ENCODE peak calls at places on chromosomes 3 and 15, in eight cellular contexts. One of them, this sample, is unnamed.
A peak's percentile ranks its signal among the peaks of the same experiment; 100 is the strongest.

GRCh38 chr3:9111349-9112265 is 137.8 kb downstream of the SRGAP3 start:
- DNase-seq in SK-N-MC: no peak
- DNase-seq in IMR-90: peak; percentile 0
- DNase-seq in astrocyte: peak; percentile 24
- DNase-seq in heart left ventricle: no peak
- DNase-seq in pancreas: no peak
- DNase-seq in gastrocnemius medialis: peak; percentile 45
- DNase-seq in cardiac muscle cell: no peak
- DNase-seq in this sample: peak; percentile 64

GRCh38 chr3:129021140-129021551 is 20.0 kb downstream of the EFCC1 start:
- DNase-seq in SK-N-MC: no peak
- DNase-seq in IMR-90: peak; percentile 83
- DNase-seq in astrocyte: peak; percentile 8
- DNase-seq in heart left ventricle: no peak
- DNase-seq in pancreas: no peak
- DNase-seq in gastrocnemius medialis: no peak
- DNase-seq in cardiac muscle cell: no peak
- DNase-seq in this sample: peak; percentile 47

GRCh38 chr15:46280753-46281521 is 646.1 kb downstream of the SQOR start:
- DNase-seq in SK-N-MC: no peak
- DNase-seq in IMR-90: no peak
- DNase-seq in astrocyte: no peak
- DNase-seq in heart left ventricle: no peak
- DNase-seq in pancreas: no peak
- DNase-seq in gastrocnemius medialis: no peak
- DNase-seq in cardiac muscle cell: peak; percentile 42
- DNase-seq in this sample: no peak

GRCh38 chr15:51828621-51829359 is 663 bp upstream of the TMOD3 start:
- DNase-seq in SK-N-MC: no peak
- DNase-seq in IMR-90: peak; percentile 28
- DNase-seq in astrocyte: peak; percentile 68
- DNase-seq in heart left ventricle: no peak
- DNase-seq in pancreas: no peak
- DNase-seq in gastrocnemius medialis: no peak
- DNase-seq in cardiac muscle cell: no peak
- DNase-seq in this sample: no peak

GRCh38 chr3:186172353-186172752 is 63.5 kb upstream of the ETV5 start:
- DNase-seq in SK-N-MC: no peak
- DNase-seq in IMR-90: no peak
- DNase-seq in astrocyte: no peak
- DNase-seq in heart left ventricle: no peak
- DNase-seq in pancreas: no peak
- DNase-seq in gastrocnemius medialis: no peak
- DNase-seq in cardiac muscle cell: no peak
- DNase-seq in this sample: no peak

GRCh38 chr3:105798381-105798934 is 70.4 kb downstream of the CBLB start:
- DNase-seq in SK-N-MC: no peak
- DNase-seq in IMR-90: no peak
- DNase-seq in astrocyte: peak; percentile 55
- DNase-seq in heart left ventricle: no peak
- DNase-seq in pancreas: no peak
- DNase-seq in gastrocnemius medialis: no peak
- DNase-seq in cardiac muscle cell: no peak
- DNase-seq in this sample: no peak

GRCh38 chr3:195238626-195239118 is 32.3 kb downstream of the XXYLT1 start:
- DNase-seq in SK-N-MC: no peak
- DNase-seq in IMR-90: peak; percentile 50
- DNase-seq in astrocyte: no peak
- DNase-seq in heart left ventricle: no peak
- DNase-seq in pancreas: no peak
- DNase-seq in gastrocnemius medialis: no peak
- DNase-seq in cardiac muscle cell: no peak
- DNase-seq in this sample: no peak

GRCh38 chr3:71218508-71218907 is 365.0 kb downstream of the FOXP1 start:
- DNase-seq in SK-N-MC: no peak
- DNase-seq in IMR-90: no peak
- DNase-seq in astrocyte: no peak
- DNase-seq in heart left ventricle: no peak
- DNase-seq in pancreas: no peak
- DNase-seq in gastrocnemius medialis: no peak
- DNase-seq in cardiac muscle cell: no peak
- DNase-seq in this sample: no peak

GRCh38 chr3:111073186-111073585 is 1.6 kb downstream of the NECTIN3 start:
- DNase-seq in SK-N-MC: no peak
- DNase-seq in IMR-90: peak; percentile 74
- DNase-seq in astrocyte: peak; percentile 41
- DNase-seq in heart left ventricle: no peak
- DNase-seq in pancreas: no peak
- DNase-seq in gastrocnemius medialis: no peak
- DNase-seq in cardiac muscle cell: peak; percentile 26
- DNase-seq in this sample: no peak

GRCh38 chr3:183437696-183438564 is 9.5 kb upstream of the MCF2L2 start:
- DNase-seq in SK-N-MC: no peak
- DNase-seq in IMR-90: no peak
- DNase-seq in astrocyte: no peak
- DNase-seq in heart left ventricle: no peak
- DNase-seq in pancreas: no peak
- DNase-seq in gastrocnemius medialis: no peak
- DNase-seq in cardiac muscle cell: no peak
- DNase-seq in this sample: no peak

GRCh38 chr3:156816794-156817741 is 9.1 kb upstream of the LEKR1 start:
- DNase-seq in SK-N-MC: no peak
- DNase-seq in IMR-90: peak; percentile 90
- DNase-seq in astrocyte: peak; percentile 77
- DNase-seq in heart left ventricle: peak; percentile 93
- DNase-seq in pancreas: peak; percentile 92
- DNase-seq in gastrocnemius medialis: peak; percentile 83
- DNase-seq in cardiac muscle cell: peak; percentile 91
- DNase-seq in this sample: peak; percentile 99

GRCh38 chr3:133490468-133491351 is 82.8 kb upstream of the CDV3 start:
- DNase-seq in SK-N-MC: no peak
- DNase-seq in IMR-90: no peak
- DNase-seq in astrocyte: no peak
- DNase-seq in heart left ventricle: no peak
- DNase-seq in pancreas: no peak
- DNase-seq in gastrocnemius medialis: no peak
- DNase-seq in cardiac muscle cell: no peak
- DNase-seq in this sample: no peak

GRCh38 chr15:56683925-56684324 is 49.4 kb downstream of the ZNF280D start:
- DNase-seq in SK-N-MC: no peak
- DNase-seq in IMR-90: no peak
- DNase-seq in astrocyte: no peak
- DNase-seq in heart left ventricle: no peak
- DNase-seq in pancreas: no peak
- DNase-seq in gastrocnemius medialis: no peak
- DNase-seq in cardiac muscle cell: peak; percentile 1
- DNase-seq in this sample: no peak

GRCh38 chr15:52567886-52568568 is 803 bp downstream of the ARPP19 start:
- DNase-seq in SK-N-MC: no peak
- DNase-seq in IMR-90: peak; percentile 24
- DNase-seq in astrocyte: no peak
- DNase-seq in heart left ventricle: no peak
- DNase-seq in pancreas: peak; percentile 70
- DNase-seq in gastrocnemius medialis: peak; percentile 48
- DNase-seq in cardiac muscle cell: no peak
- DNase-seq in this sample: peak; percentile 35

GRCh38 chr3:148883163-148883562 is 18.1 kb downstream of the CPA3 start:
- DNase-seq in SK-N-MC: no peak
- DNase-seq in IMR-90: no peak
- DNase-seq in astrocyte: no peak
- DNase-seq in heart left ventricle: no peak
- DNase-seq in pancreas: no peak
- DNase-seq in gastrocnemius medialis: no peak
- DNase-seq in cardiac muscle cell: no peak
- DNase-seq in this sample: no peak

DNA sequence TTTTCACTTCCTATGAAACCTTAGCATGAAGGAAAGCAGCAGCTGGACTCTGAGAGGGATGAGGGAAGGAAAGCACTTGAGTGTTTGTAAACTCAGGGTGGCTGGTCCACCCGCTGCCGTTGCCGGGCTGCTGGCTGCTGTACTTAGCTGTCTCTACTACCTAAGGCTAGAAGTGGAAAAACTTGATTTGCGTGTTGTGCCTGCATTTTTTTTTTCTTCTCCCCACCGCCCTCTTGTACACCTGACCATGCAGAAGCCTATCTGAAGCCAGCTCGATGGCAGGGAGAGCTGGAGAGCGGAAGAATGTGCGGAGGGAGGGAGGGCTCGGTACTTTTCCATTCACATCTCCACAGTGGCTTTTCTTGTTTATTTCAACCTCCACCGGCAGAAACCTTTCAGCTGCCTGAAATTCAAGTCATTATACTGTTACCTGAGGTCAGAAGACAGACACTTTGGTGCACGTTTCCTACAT is 4.8 kb upstream of the BCL6 start:
- DNase-seq in SK-N-MC: no peak
- DNase-seq in IMR-90: peak; percentile 42
- DNase-seq in astrocyte: peak; percentile 51
- DNase-seq in heart left ventricle: no peak
- DNase-seq in pancreas: peak; percentile 85
- DNase-seq in gastrocnemius medialis: peak; percentile 83
- DNase-seq in cardiac muscle cell: peak; percentile 74
- DNase-seq in this sample: no peak
- H3K4me3 ChIP-seq in SK-N-MC: no peak overlapping the region
- H3K4me3 ChIP-seq in IMR-90: peak overlapping the region; percentile 4
- H3K4me3 ChIP-seq in astrocyte: no peak overlapping the region
- H3K4me3 ChIP-seq in heart left ventricle: peak overlapping the region; percentile 22
- H3K4me3 ChIP-seq in pancreas: peak overlapping the region; percentile 33
- H3K4me3 ChIP-seq in gastrocnemius medialis: peak overlapping the region; percentile 43
- H3K4me3 ChIP-seq in cardiac muscle cell: peak overlapping the region; percentile 21
- H3K4me3 ChIP-seq in this sample: no peak overlapping the region

DNA sequence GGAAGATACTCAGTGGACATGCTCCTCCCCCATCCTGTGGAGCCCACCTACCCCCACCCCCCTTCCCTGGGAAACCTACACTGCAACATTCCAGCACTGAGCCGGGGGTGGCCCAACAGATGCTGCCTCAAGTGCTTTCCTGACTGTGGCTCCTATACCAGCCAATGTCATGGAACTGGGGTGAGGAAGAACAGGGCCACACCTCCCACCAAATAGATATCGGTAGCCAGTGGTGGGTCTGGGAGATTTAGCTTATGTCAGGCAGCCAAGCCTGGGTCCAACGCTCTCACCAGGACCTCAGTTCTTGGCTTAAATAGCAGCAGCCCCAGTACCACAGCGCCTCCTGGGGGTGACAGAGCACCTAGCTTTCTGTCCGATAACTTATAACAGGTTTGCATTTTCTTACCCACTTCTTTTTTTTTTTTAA is 30.3 kb downstream of the CDC25A start:
- DNase-seq in SK-N-MC: no peak
- DNase-seq in IMR-90: peak; percentile 70
- DNase-seq in astrocyte: peak; percentile 28
- DNase-seq in heart left ventricle: peak; percentile 81
- DNase-seq in pancreas: no peak
- DNase-seq in gastrocnemius medialis: peak; percentile 32
- DNase-seq in cardiac muscle cell: peak; percentile 78
- DNase-seq in this sample: peak; percentile 23
- H3K36me3 ChIP-seq in SK-N-MC: peaks cover 10% of the 10 kb centered on the region
- H3K36me3 ChIP-seq in IMR-90: peaks cover 14% of the 10 kb centered on the region
- H3K36me3 ChIP-seq in astrocyte: peaks cover 15% of the 10 kb centered on the region
- H3K36me3 ChIP-seq in heart left ventricle: no peaks in the 10 kb centered on the region
- H3K36me3 ChIP-seq in pancreas: no peaks in the 10 kb centered on the region
- H3K36me3 ChIP-seq in gastrocnemius medialis: no peaks in the 10 kb centered on the region
- H3K36me3 ChIP-seq in cardiac muscle cell: peaks cover 23% of the 10 kb centered on the region
- H3K36me3 ChIP-seq in this sample: peaks cover 14% of the 10 kb centered on the region

GRCh38 chr15:90665288-90666134 is 51.6 kb upstream of the BLM start:
- DNase-seq in SK-N-MC: no peak
- DNase-seq in IMR-90: peak; percentile 58
- DNase-seq in astrocyte: peak; percentile 38
- DNase-seq in heart left ventricle: peak; percentile 84
- DNase-seq in pancreas: peak; percentile 83
- DNase-seq in gastrocnemius medialis: peak; percentile 45
- DNase-seq in cardiac muscle cell: peak; percentile 24
- DNase-seq in this sample: peak; percentile 70
- H3K4me3 ChIP-seq in SK-N-MC: no peak overlapping the region
- H3K4me3 ChIP-seq in IMR-90: peak overlapping the region; percentile 52
- H3K4me3 ChIP-seq in astrocyte: peak overlapping the region; percentile 61
- H3K4me3 ChIP-seq in heart left ventricle: peak overlapping the region; percentile 80
- H3K4me3 ChIP-seq in pancreas: peak overlapping the region; percentile 92
- H3K4me3 ChIP-seq in gastrocnemius medialis: peak overlapping the region; percentile 68
- H3K4me3 ChIP-seq in cardiac muscle cell: peak overlapping the region; percentile 35
- H3K4me3 ChIP-seq in this sample: peak overlapping the region; percentile 54

GRCh38 chr3:48991851-48992545 is 2.0 kb downstream of the P4HTM start:
- DNase-seq in SK-N-MC: no peak
- DNase-seq in IMR-90: no peak
- DNase-seq in astrocyte: no peak
- DNase-seq in heart left ventricle: no peak
- DNase-seq in pancreas: no peak
- DNase-seq in gastrocnemius medialis: no peak
- DNase-seq in cardiac muscle cell: no peak
- DNase-seq in this sample: no peak

GRCh38 chr3:48993834-48994233 is 3.8 kb downstream of the P4HTM start:
- DNase-seq in SK-N-MC: no peak
- DNase-seq in IMR-90: no peak
- DNase-seq in astrocyte: no peak
- DNase-seq in heart left ventricle: no peak
- DNase-seq in pancreas: no peak
- DNase-seq in gastrocnemius medialis: no peak
- DNase-seq in cardiac muscle cell: no peak
- DNase-seq in this sample: no peak

GRCh38 chr3:48989126-48989795 is 780 bp upstream of the P4HTM start:
- DNase-seq in SK-N-MC: no peak
- DNase-seq in IMR-90: peak; percentile 4
- DNase-seq in astrocyte: no peak
- DNase-seq in heart left ventricle: no peak
- DNase-seq in pancreas: no peak
- DNase-seq in gastrocnemius medialis: no peak
- DNase-seq in cardiac muscle cell: no peak
- DNase-seq in this sample: no peak

GRCh38 chr3:48990636-48991421 is 788 bp downstream of the P4HTM start:
- DNase-seq in SK-N-MC: no peak
- DNase-seq in IMR-90: no peak
- DNase-seq in astrocyte: no peak
- DNase-seq in heart left ventricle: peak; percentile 58
- DNase-seq in pancreas: no peak
- DNase-seq in gastrocnemius medialis: no peak
- DNase-seq in cardiac muscle cell: peak; percentile 35
- DNase-seq in this sample: no peak

DNA sequence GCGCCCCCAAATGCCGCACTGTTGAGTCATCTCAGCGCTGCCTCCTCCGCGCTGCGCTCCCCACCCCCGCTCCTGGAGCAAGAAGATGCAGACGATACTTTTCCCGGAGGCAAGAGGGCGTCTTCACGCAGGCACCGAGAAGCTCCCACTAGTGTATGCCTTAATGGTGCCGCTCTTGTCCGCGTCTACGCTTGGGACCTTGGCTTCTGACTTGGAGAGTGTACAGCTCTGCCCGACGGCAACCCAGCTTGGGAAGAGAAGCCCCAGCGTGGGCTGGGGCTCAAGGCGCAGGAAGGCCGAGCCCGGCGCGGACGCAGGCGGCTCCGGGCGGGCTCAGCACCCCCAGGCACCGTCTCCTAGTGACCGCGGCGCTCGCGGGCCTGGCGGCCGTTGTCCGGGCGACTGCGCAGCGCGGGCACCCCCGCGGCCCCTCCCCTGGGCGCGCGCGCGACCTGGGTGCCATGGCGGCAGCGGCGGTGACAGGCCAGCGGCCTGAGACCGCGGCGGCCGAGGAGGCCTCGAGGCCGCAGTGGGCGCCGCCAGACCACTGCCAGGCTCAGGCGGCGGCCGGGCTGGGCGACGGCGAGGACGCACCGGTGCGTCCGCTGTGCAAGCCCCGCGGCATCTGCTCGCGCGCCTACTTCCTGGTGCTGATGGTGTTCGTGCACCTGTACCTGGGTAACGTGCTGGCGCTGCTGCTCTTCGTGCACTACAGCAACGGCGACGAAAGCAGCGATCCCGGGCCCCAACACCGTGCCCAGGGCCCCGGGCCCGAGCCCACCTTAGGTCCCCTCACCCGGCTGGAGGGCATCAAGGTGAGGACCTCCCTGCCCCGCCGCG is at the start of gene P4HTM:
- DNase-seq in SK-N-MC: no peak
- DNase-seq in IMR-90: peak; percentile 93
- DNase-seq in astrocyte: peak; percentile 91
- DNase-seq in heart left ventricle: peak; percentile 92
- DNase-seq in pancreas: peak; percentile 86
- DNase-seq in gastrocnemius medialis: peak; percentile 80
- DNase-seq in cardiac muscle cell: peak; percentile 77
- DNase-seq in this sample: peak; percentile 61
- H3K36me3 ChIP-seq in SK-N-MC: no peaks in the 10 kb centered on the region
- H3K36me3 ChIP-seq in IMR-90: peaks cover 5% of the 10 kb centered on the region
- H3K36me3 ChIP-seq in astrocyte: peaks cover 6% of the 10 kb centered on the region
- H3K36me3 ChIP-seq in heart left ventricle: peaks cover 14% of the 10 kb centered on the region
- H3K36me3 ChIP-seq in pancreas: no peaks in the 10 kb centered on the region
- H3K36me3 ChIP-seq in gastrocnemius medialis: no peaks in the 10 kb centered on the region
- H3K36me3 ChIP-seq in cardiac muscle cell: no peaks in the 10 kb centered on the region
- H3K36me3 ChIP-seq in this sample: no peaks in the 10 kb centered on the region